ENCODE peak calls at places on chromosome 6, in four cellular contexts. K is Peyer's patch, P is right lobe of liver, A is vagina. F is an unnamed sample.

GRCh38 chr6:37696220-37696840 is 1.4 kb downstream of the MDGA1 start:
- DNase-seq in A (no peak), K (no peak), P (peak), F (peak)

GRCh38 chr6:160430741-160431140 is 82.6 kb downstream of the SLC22A3 start:
- DNase-seq in P (no peak), A (no peak), K (no peak), F (peak)

GRCh38 chr6:32940656-32941411 is at the start of gene HLA-DMB:
- DNase-seq in K (peak), P (no peak), A (no peak), F (peak)

GRCh38 chr6:10582774-10583508 is 61.8 kb downstream of the GCNT2 start:
- DNase-seq in P (no peak), A (no peak), K (no peak), F (no peak)

GRCh38 chr6:165647041-165647440 is 16.0 kb downstream of the PDE10A start:
- DNase-seq in K (no peak), A (no peak), P (no peak), F (no peak)

GRCh38 chr6:37029249-37029959 is 23.9 kb downstream of the FGD2 start:
- DNase-seq in A (no peak), K (no peak), P (peak), F (peak)

GRCh38 chr6:116268589-116269293 is 11.0 kb downstream of the TSPYL1 start:
- DNase-seq in K (no peak), P (no peak), A (no peak), F (no peak)

GRCh38 chr6:35209622-35210289 is 4.0 kb upstream of the SCUBE3 start:
- DNase-seq in P (no peak), A (no peak), K (no peak), F (no peak)

GRCh38 chr6:40436685-40437604 is 150.2 kb downstream of the LRFN2 start:
- DNase-seq in A (no peak), K (no peak), P (no peak), F (no peak)

GRCh38 chr6:54267798-54268197 is 40.4 kb upstream of the TINAG start:
- DNase-seq in K (no peak), A (no peak), P (no peak), F (peak)

GRCh38 chr6:14055541-14055940 is 62.0 kb upstream of the CD83 start:
- DNase-seq in P (no peak), K (no peak), A (no peak), F (no peak)

GRCh38 chr6:139080255-139080920 is 51.8 kb downstream of the ABRACL start:
- DNase-seq in K (no peak), P (no peak), A (no peak), F (no peak)

DNA sequence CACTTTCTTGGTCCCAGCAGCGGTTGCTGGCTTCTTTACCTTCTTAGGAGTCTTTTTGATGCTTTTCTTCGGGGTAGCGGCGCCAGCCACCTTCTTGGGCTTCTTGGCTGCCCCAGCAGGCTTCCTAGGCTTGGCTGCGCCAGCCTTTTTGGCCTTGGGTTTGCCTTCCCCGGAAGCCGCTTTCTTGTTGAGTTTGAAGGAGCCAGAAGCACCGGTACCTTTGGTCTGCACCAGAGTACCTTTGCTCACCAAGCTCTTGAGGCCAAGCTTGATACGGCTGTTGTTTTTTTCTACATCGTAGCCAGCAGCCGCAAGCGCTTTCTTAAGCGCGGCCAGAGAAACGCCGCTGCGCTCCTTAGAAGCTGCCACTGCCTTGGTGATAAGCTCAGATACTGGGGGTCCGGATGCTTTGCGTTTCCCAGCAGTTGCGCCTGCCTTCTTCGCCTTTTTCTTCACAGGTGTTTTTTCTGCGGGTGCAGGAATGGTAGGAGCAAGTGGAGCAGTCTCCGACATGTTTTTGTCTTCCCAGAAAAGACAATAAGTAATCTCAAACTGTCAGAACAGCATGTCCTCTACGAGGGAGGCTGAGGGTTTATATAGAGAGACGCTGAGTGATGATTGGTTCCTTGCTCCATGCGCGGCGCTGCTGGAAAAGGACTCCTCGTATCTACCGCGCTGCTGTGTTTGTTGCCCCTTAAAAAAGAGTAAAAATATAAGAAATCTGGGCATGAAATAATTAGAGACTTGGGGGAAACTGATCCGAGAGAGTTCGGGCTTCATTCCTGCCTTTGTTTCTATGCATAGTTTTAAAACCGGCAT is 130.4 kb upstream of the BTN3A2 start:
- DNase-seq in P (no peak), K (peak), A (no peak), F (peak)
- TF ChIP-seq POLR2A in P (peak), K (peak), A (peak), F (peak)

GRCh38 chr6:152423216-152424103 is 213.7 kb downstream of the SYNE1 start:
- DNase-seq in A (no peak), P (no peak), K (no peak), F (no peak)

GRCh38 chr6:152432758-152433157 is 204.4 kb downstream of the SYNE1 start:
- DNase-seq in A (no peak), K (no peak), P (no peak), F (no peak)

GRCh38 chr6:152426276-152426675 is 210.9 kb downstream of the SYNE1 start:
- DNase-seq in P (no peak), K (no peak), A (no peak), F (no peak)

GRCh38 chr6:152428126-152428525 is 209.0 kb downstream of the SYNE1 start:
- DNase-seq in A (no peak), P (no peak), K (no peak), F (no peak)
- H3K4me3 ChIP-seq in A (no peak), P (no peak), K (no peak), F (no peak)

GRCh38 chr6:134936927-134937326 is 13.0 kb downstream of the ALDH8A1 start:
- DNase-seq in P (no peak), K (no peak), A (no peak), F (no peak)
- TF ChIP-seq POLR2A in P (no peak), K (no peak), A (no peak), F (no peak)

GRCh38 chr6:132115714-132116366 is 164.7 kb upstream of the CCN2 start:
- DNase-seq in K (no peak), A (no peak), P (no peak), F (no peak)
- H3K4me3 ChIP-seq in K (no peak), A (no peak), P (peak), F (no peak)

GRCh38 chr6:157586476-157587126 is 205.6 kb downstream of the ZDHHC14 start:
- DNase-seq in K (no peak), P (no peak), A (no peak), F (no peak)
- TF ChIP-seq POLR2A in K (no peak), P (no peak), A (no peak), F (no peak)

GRCh38 chr6:56838965-56839364 is 115.9 kb upstream of the BEND6 start:
- DNase-seq in P (no peak), K (no peak), A (no peak), F (no peak)
- H3K4me3 ChIP-seq in P (no peak), K (no peak), A (no peak), F (no peak)